ENCODE peak calls at places on chromosomes 3 and 15, in ten cellular contexts. K is HTR-8/SVneo, Z is ureter, J is M059J, P is 8988T, I is tibial artery, X is mesendoderm, N is cardiac fibroblast, Y is dorsolateral prefrontal cortex, T is astrocyte of the spinal cord. E is an unnamed sample.

GRCh38 chr3:187679638-187680396 is 9.6 kb upstream of the SST start:
- DNase-seq in J (peak; percentile 77), X (peak; percentile 92), T (peak; percentile 65), P (peak; percentile 41), Y (peak; percentile 77), K (peak; percentile 64), N (peak; percentile 80), I (peak; percentile 75), Z (peak; percentile 78), E (peak; percentile 46)

GRCh38 chr3:157786618-157787017 is 283.4 kb upstream of the VEPH1 start:
- DNase-seq in P (no peak), J (peak; percentile 85), X (no peak), Y (no peak), K (no peak), T (no peak), I (no peak), Z (no peak), N (peak; percentile 21), E (no peak)

GRCh38 chr3:194957743-194958240 is 272.1 kb downstream of the FAM43A start:
- DNase-seq in N (no peak), X (no peak), Z (peak; percentile 25), K (no peak), I (no peak), P (no peak), J (no peak), Y (no peak), T (no peak), E (no peak)

GRCh38 chr15:74399511-74400312 is 32.3 kb upstream of the CYP11A1 start:
- DNase-seq in I (no peak), J (peak; percentile 74), Y (no peak), N (peak; percentile 63), T (peak; percentile 87), Z (no peak), P (no peak), K (no peak), X (no peak), E (peak; percentile 43)

GRCh38 chr15:100597862-100598261 is 4.1 kb downstream of the LINS1 start:
- DNase-seq in K (no peak), J (no peak), X (no peak), I (no peak), T (no peak), Z (no peak), N (no peak), Y (no peak), P (no peak), E (no peak)

GRCh38 chr3:106617276-106617675 is 748.5 kb upstream of the CBLB start:
- DNase-seq in P (no peak), N (peak; percentile 69), Y (no peak), T (no peak), Z (no peak), X (no peak), J (no peak), K (no peak), I (no peak), E (no peak)

GRCh38 chr15:77985931-77986480 is 91.5 kb downstream of the TBC1D2B start:
- DNase-seq in P (no peak), K (no peak), Z (no peak), T (no peak), J (no peak), I (no peak), X (no peak), Y (no peak), N (no peak), E (no peak)

GRCh38 chr3:119352863-119353527 is 58.8 kb downstream of the ARHGAP31 start:
- DNase-seq in K (peak; percentile 15), J (peak; percentile 44), N (peak; percentile 85), I (no peak), X (peak; percentile 67), Z (no peak), T (peak; percentile 68), P (no peak), Y (no peak), E (no peak)

GRCh38 chr3:32437898-32438297 is 46.2 kb downstream of the CMTM7 start:
- DNase-seq in Z (no peak), Y (no peak), N (no peak), I (no peak), P (no peak), K (no peak), X (no peak), J (no peak), T (no peak), E (no peak)

GRCh38 chr15:45550436-45550835 is 27.9 kb upstream of the SLC30A4 start:
- DNase-seq in Z (no peak), X (no peak), N (peak; percentile 71), I (no peak), J (no peak), K (no peak), P (no peak), T (peak; percentile 24), Y (no peak), E (no peak)

GRCh38 chr15:98421419-98422085 is 226.8 kb upstream of the IGF1R start:
- DNase-seq in K (peak; percentile 73), Y (peak; percentile 59), X (peak; percentile 67), N (peak; percentile 37), I (peak; percentile 70), Z (peak; percentile 68), J (peak; percentile 23), P (peak; percentile 71), T (peak; percentile 24), E (peak; percentile 29)